ENCODE peak calls at places on chromosomes 6 and 20, in ten cellular contexts. F, D, J, A, I, P, N, K, O and M are unnamed samples.
A peak's percentile ranks its signal among the peaks of the same experiment; 100 is the strongest.

GRCh38 chr6:79305020-79305419 is 70.5 kb upstream of the HMGN3 start:
- DNase-seq in F (no peak), D (no peak), J (no peak), A (no peak), I (no peak), P (no peak), N (no peak), K (no peak), O (no peak), M (no peak)

GRCh38 chr6:16747232-16748027 is 13.8 kb downstream of the ATXN1 start:
- DNase-seq in F (no peak), D (no peak), J (no peak), A (no peak), I (no peak), P (no peak), N (no peak), K (no peak), O (no peak), M (no peak)

GRCh38 chr6:123329337-123329736 is 307.4 kb downstream of the TRDN start:
- DNase-seq in F (no peak), D (no peak), J (no peak), A (no peak), I (no peak), P (no peak), N (no peak), K (no peak), O (no peak), M (no peak)

GRCh38 chr6:28090902-28091586 is 10.7 kb downstream of the ZNF165 start:
- DNase-seq in F (peak; percentile 63), D (no peak), J (no peak), A (no peak), I (no peak), P (no peak), N (no peak), K (peak; percentile 84), O (no peak), M (no peak)

GRCh38 chr20:15098351-15098750 is 760.9 kb upstream of the FLRT3 start:
- DNase-seq in F (no peak), D (no peak), J (no peak), A (no peak), I (no peak), P (no peak), N (no peak), K (no peak), O (no peak), M (no peak)

GRCh38 chr20:38450412-38450975 is 15.4 kb upstream of the SNHG17 start:
- DNase-seq in F (peak; percentile 59), D (no peak), J (no peak), A (no peak), I (no peak), P (no peak), N (no peak), K (no peak), O (no peak), M (no peak)

GRCh38 chr20:38222231-38222922 is 38.2 kb downstream of the KIAA1755 start:
- DNase-seq in F (peak; percentile 64), D (peak; percentile 29), J (peak; percentile 60), A (peak; percentile 48), I (no peak), P (peak; percentile 60), N (peak; percentile 24), K (peak; percentile 71), O (peak; percentile 70), M (peak; percentile 61)

GRCh38 chr6:40276176-40276575 is 311.0 kb downstream of the LRFN2 start:
- DNase-seq in F (no peak), D (peak; percentile 46), J (no peak), A (no peak), I (no peak), P (no peak), N (no peak), K (peak; percentile 48), O (no peak), M (no peak)

GRCh38 chr6:133788556-133788955 is 100.4 kb upstream of the TCF21 start:
- DNase-seq in F (no peak), D (no peak), J (no peak), A (no peak), I (no peak), P (no peak), N (no peak), K (no peak), O (no peak), M (no peak)

GRCh38 chr6:156618600-156619205 is 158.5 kb upstream of the ARID1B start:
- DNase-seq in F (no peak), D (no peak), J (no peak), A (no peak), I (no peak), P (no peak), N (no peak), K (peak; percentile 47), O (no peak), M (no peak)

GRCh38 chr6:14660767-14661166 is 543.2 kb downstream of the CD83 start:
- DNase-seq in F (no peak), D (no peak), J (no peak), A (no peak), I (no peak), P (no peak), N (no peak), K (no peak), O (no peak), M (no peak)

GRCh38 chr6:136282906-136283305 is 6.7 kb downstream of the BCLAF1 start:
- DNase-seq in F (no peak), D (no peak), J (no peak), A (no peak), I (no peak), P (no peak), N (no peak), K (no peak), O (no peak), M (no peak)

GRCh38 chr6:170291271-170292110 is 613 bp upstream of the DLL1 start:
- DNase-seq in F (peak; percentile 79), D (no peak), J (peak; percentile 55), A (no peak), I (no peak), P (no peak), N (peak; percentile 37), K (peak; percentile 58), O (peak; percentile 77), M (peak; percentile 75)

GRCh38 chr6:26173836-26174144 is 86.6 kb downstream of the HFE start:
- DNase-seq in F (no peak), D (no peak), J (no peak), A (no peak), I (no peak), P (no peak), N (no peak), K (no peak), O (no peak), M (no peak)

GRCh38 chr20:39946053-39946810 is 742.8 kb downstream of the MAFB start:
- DNase-seq in F (no peak), D (no peak), J (no peak), A (no peak), I (no peak), P (no peak), N (no peak), K (no peak), O (no peak), M (no peak)

GRCh38 chr6:13446371-13446770 is 41.0 kb downstream of the GFOD1 start:
- DNase-seq in F (no peak), D (no peak), J (no peak), A (no peak), I (no peak), P (no peak), N (no peak), K (peak; percentile 65), O (no peak), M (no peak)

GRCh38 chr20:63568986-63569949 is 4.8 kb downstream of the HELZ2 start:
- DNase-seq in F (no peak), D (no peak), J (no peak), A (no peak), I (no peak), P (no peak), N (no peak), K (no peak), O (no peak), M (no peak)
- H3K4me3 ChIP-seq in F (no peak overlapping the region), D (no peak overlapping the region), J (no peak overlapping the region), A (no peak overlapping the region), I (no peak overlapping the region), P (no peak overlapping the region), N (no peak overlapping the region), K (no peak overlapping the region), O (no peak overlapping the region), M (no peak overlapping the region)

GRCh38 chr20:56229821-56230220 is 18.7 kb upstream of the MC3R start:
- DNase-seq in F (no peak), D (no peak), J (no peak), A (no peak), I (no peak), P (no peak), N (no peak), K (no peak), O (no peak), M (no peak)
- H3K9me3 ChIP-seq in F (no peaks in the 10 kb centered on the region), D (no peaks in the 10 kb centered on the region), J (peaks cover 28% of the 10 kb centered on the region), A (peaks cover 9% of the 10 kb centered on the region), I (peaks cover 8% of the 10 kb centered on the region), P (peaks cover 10% of the 10 kb centered on the region), N (no peaks in the 10 kb centered on the region), K (peaks cover 8% of the 10 kb centered on the region), O (peaks cover 8% of the 10 kb centered on the region), M (no peaks in the 10 kb centered on the region)

GRCh38 chr20:53889411-53890148 is 180.8 kb downstream of the BCAS1 start:
- DNase-seq in F (no peak), D (no peak), J (no peak), A (no peak), I (no peak), P (no peak), N (no peak), K (no peak), O (no peak), M (no peak)
- H3K4me3 ChIP-seq in F (no peak overlapping the region), D (no peak overlapping the region), J (no peak overlapping the region), A (no peak overlapping the region), I (no peak overlapping the region), P (no peak overlapping the region), N (no peak overlapping the region), K (no peak overlapping the region), O (no peak overlapping the region), M (no peak overlapping the region)

GRCh38 chr20:29349836-29350235 is 1907.6 kb upstream of the DEFB115 start:
- DNase-seq in F (no peak), D (no peak), J (no peak), A (no peak), I (no peak), P (no peak), N (no peak), K (no peak), O (no peak), M (no peak)
- H3K9me3 ChIP-seq in F (no peaks in the 10 kb centered on the region), D (no peaks in the 10 kb centered on the region), J (no peaks in the 10 kb centered on the region), A (no peaks in the 10 kb centered on the region), I (peaks cover 26% of the 10 kb centered on the region), P (no peaks in the 10 kb centered on the region), N (no peaks in the 10 kb centered on the region), K (no peaks in the 10 kb centered on the region), O (peaks cover 19% of the 10 kb centered on the region), M (no peaks in the 10 kb centered on the region)

GRCh38 chr20:2773812-2774211 is 26.6 kb downstream of the CPXM1 start:
- DNase-seq in F (no peak), D (no peak), J (no peak), A (no peak), I (no peak), P (no peak), N (no peak), K (no peak), O (no peak), M (no peak)
- H3K4me3 ChIP-seq in F (no peak overlapping the region), D (no peak overlapping the region), J (no peak overlapping the region), A (no peak overlapping the region), I (no peak overlapping the region), P (no peak overlapping the region), N (no peak overlapping the region), K (no peak overlapping the region), O (no peak overlapping the region), M (no peak overlapping the region)